ENCODE peak calls at places on chromosomes 1 and 21, in eight cellular contexts. U, W, T, V, F, N, L and I are unnamed samples.

GRCh38 chr1:206898089-206898908 is 1.1 kb downstream of the IL24 start:
- DNase-seq in N (no peak), L (no peak), V (no peak), F (no peak), W (no peak), T (no peak), U (no peak), I (peak)

GRCh38 chr1:54227091-54227602 is 27.2 kb downstream of the MRPL37 start:
- DNase-seq in V (no peak), T (no peak), F (no peak), L (no peak), N (no peak), U (no peak), W (no peak), I (peak)

GRCh38 chr1:204377800-204378608 is 18.3 kb upstream of the PLEKHA6 start:
- DNase-seq in F (peak), V (peak), W (peak), U (peak), T (no peak), L (peak), N (peak), I (no peak)

GRCh38 chr1:188689542-188689941 is 1788.1 kb downstream of the BRINP3 start:
- DNase-seq in F (no peak), V (no peak), N (no peak), T (no peak), U (no peak), L (no peak), W (no peak), I (no peak)

GRCh38 chr1:43414634-43415223 is 25.0 kb downstream of the SZT2 start:
- DNase-seq in L (peak), V (peak), U (peak), N (peak), T (peak), W (no peak), F (no peak), I (peak)

GRCh38 chr1:198904356-198904755 is 265.5 kb downstream of the PTPRC start:
- DNase-seq in W (no peak), U (no peak), V (no peak), T (no peak), F (no peak), N (no peak), L (no peak), I (peak)

GRCh38 chr1:79005945-79006344 is 585 bp downstream of the ADGRL4 start:
- DNase-seq in N (no peak), L (no peak), F (no peak), V (no peak), U (no peak), W (no peak), T (no peak), I (peak)

GRCh38 chr1:65208577-65208976 is 60.6 kb downstream of the AK4 start:
- DNase-seq in U (no peak), V (peak), T (no peak), W (no peak), N (no peak), L (no peak), F (peak), I (no peak)

GRCh38 chr1:238647877-238648276 is 738.5 kb upstream of the CHRM3 start:
- DNase-seq in V (no peak), F (no peak), L (no peak), W (no peak), N (no peak), T (no peak), U (no peak), I (peak)

GRCh38 chr1:119732465-119733168 is 20.9 kb downstream of the PHGDH start:
- DNase-seq in V (no peak), N (no peak), T (no peak), L (no peak), F (no peak), U (no peak), W (no peak), I (no peak)

GRCh38 chr21:42026072-42026415 is 15.9 kb upstream of the ZBTB21 start:
- DNase-seq in L (no peak), U (no peak), W (no peak), T (no peak), V (no peak), N (no peak), F (no peak), I (no peak)

GRCh38 chr1:231419147-231419546 is 2.9 kb downstream of the EGLN1 start:
- DNase-seq in U (no peak), W (no peak), L (no peak), N (no peak), F (no peak), V (no peak), T (no peak), I (no peak)

GRCh38 chr1:58695206-58695605 is 4.7 kb downstream of the MYSM1 start:
- DNase-seq in L (no peak), U (no peak), F (no peak), V (no peak), N (no peak), W (no peak), T (no peak), I (no peak)

GRCh38 chr1:1565340-1565739 is 9.3 kb downstream of the SSU72 start:
- DNase-seq in L (no peak), V (no peak), F (no peak), T (no peak), N (no peak), W (no peak), U (no peak), I (no peak)

GRCh38 chr1:21323091-21323490 is 32.8 kb upstream of the ECE1 start:
- DNase-seq in L (no peak), W (no peak), U (no peak), T (no peak), N (no peak), F (no peak), V (no peak), I (peak)

GRCh38 chr1:30756545-30757195 is 904 bp downstream of the LAPTM5 start:
- DNase-seq in V (peak), L (peak), U (no peak), N (no peak), T (no peak), W (peak), F (peak), I (peak)

GRCh38 chr1:108830119-108831008 is 26.5 kb downstream of the AKNAD1 start:
- DNase-seq in T (peak), V (peak), U (no peak), L (no peak), W (no peak), N (no peak), F (peak), I (peak)

GRCh38 chr1:54548389-54549044 is 489 bp downstream of the ACOT11 start:
- DNase-seq in W (peak), F (peak), U (no peak), N (no peak), V (no peak), L (no peak), T (no peak), I (no peak)

GRCh38 chr21:35578831-35579470 is 481.4 kb downstream of the SETD4 start:
- DNase-seq in T (no peak), V (no peak), N (no peak), F (no peak), W (no peak), L (no peak), U (no peak), I (peak)

GRCh38 chr21:34612557-34612956 is 2.4 kb downstream of the RCAN1 start:
- DNase-seq in L (no peak), F (no peak), T (no peak), U (no peak), W (no peak), V (no peak), N (no peak), I (no peak)

GRCh38 chr1:182910143-182910542 is 42.8 kb downstream of the SHCBP1L start:
- DNase-seq in W (no peak), U (no peak), V (no peak), T (no peak), F (no peak), L (no peak), N (no peak), I (no peak)

GRCh38 chr1:60598055-60598910 is 484.1 kb upstream of the NFIA start:
- DNase-seq in N (no peak), V (no peak), U (no peak), L (no peak), W (no peak), F (no peak), T (no peak), I (no peak)

GRCh38 chr1:60591583-60591982 is 490.8 kb upstream of the NFIA start:
- DNase-seq in T (no peak), V (no peak), N (no peak), W (no peak), L (no peak), F (no peak), U (no peak), I (no peak)

GRCh38 chr1:60600532-60600931 is 481.8 kb upstream of the NFIA start:
- DNase-seq in U (no peak), F (no peak), L (no peak), T (no peak), W (no peak), V (no peak), N (no peak), I (no peak)

DNA sequence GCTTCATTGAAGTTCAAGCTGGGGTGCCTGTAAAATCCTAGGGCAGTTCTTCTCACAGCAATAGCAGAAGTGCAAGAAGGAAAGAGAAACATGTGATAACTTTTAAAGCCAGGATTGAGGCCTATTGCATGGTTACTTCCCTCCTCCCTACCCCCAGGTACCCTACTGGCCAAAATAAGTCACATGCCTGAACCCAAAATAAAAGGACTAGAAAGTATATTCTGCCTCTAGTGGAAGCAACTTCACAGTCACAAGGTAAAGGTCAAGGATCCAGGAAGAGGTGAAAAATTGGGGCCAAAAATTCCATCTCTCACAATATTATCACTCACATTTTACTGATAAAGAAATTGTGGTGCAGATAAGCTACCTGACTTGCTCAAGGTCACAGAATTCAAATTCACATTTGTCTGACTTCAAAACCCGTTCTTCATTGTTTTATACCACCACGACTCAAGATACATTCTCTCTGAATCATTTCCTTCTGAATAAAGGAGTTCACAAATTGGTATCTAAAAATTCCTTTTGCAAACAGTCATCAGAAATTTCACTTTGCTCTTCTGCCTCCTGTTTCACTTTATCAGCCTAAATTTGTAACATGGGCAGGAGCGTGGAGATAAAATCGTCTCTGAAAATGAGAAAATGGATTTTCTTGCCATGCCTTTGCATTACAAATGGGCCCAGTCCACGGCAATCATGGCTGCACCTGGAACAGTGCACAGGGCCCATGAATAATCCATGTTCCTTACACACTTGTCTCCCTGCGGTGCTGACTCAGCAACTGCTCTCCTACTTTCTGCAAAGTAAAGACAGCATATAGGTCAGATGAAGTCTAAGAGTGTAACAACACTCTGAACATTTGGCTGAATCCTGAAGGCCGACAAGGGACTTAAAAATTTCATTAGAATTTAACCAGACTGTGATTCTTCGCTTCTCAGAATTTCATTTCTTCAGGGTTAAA is 485.3 kb upstream of the NFIA start:
- DNase-seq in U (no peak), V (no peak), L (no peak), F (no peak), T (no peak), W (no peak), N (no peak), I (peak)
- TF ChIP-seq CTCF in U (no peak), V (no peak), L (no peak), F (no peak), T (no peak), W (no peak), N (no peak), I (no peak)

GRCh38 chr1:237124856-237125462 is 83.0 kb downstream of the RYR2 start:
- DNase-seq in V (no peak), U (peak), N (no peak), L (no peak), T (no peak), F (no peak), W (no peak), I (no peak)
- TF ChIP-seq CTCF in V (peak), U (no peak), N (no peak), L (no peak), T (no peak), F (peak), W (peak), I (peak)

GRCh38 chr21:31938330-31939301 is 65.8 kb downstream of the HUNK start:
- DNase-seq in V (no peak), L (no peak), T (no peak), W (no peak), N (no peak), U (no peak), F (no peak), I (no peak)

GRCh38 chr21:31945576-31945975 is 72.8 kb downstream of the HUNK start:
- DNase-seq in N (no peak), F (no peak), V (no peak), U (no peak), L (no peak), W (no peak), T (no peak), I (peak)

GRCh38 chr21:31945116-31945515 is 72.3 kb downstream of the HUNK start:
- DNase-seq in F (no peak), W (no peak), N (no peak), V (no peak), T (no peak), L (no peak), U (no peak), I (no peak)

GRCh38 chr21:31943586-31943985 is 70.8 kb downstream of the HUNK start:
- DNase-seq in W (no peak), L (no peak), N (no peak), V (no peak), T (no peak), U (no peak), F (no peak), I (no peak)

GRCh38 chr21:31941694-31942093 is 68.9 kb downstream of the HUNK start:
- DNase-seq in V (no peak), U (no peak), T (no peak), W (no peak), L (no peak), N (no peak), F (no peak), I (no peak)
- TF ChIP-seq CTCF in V (no peak), U (no peak), T (no peak), W (no peak), L (no peak), N (no peak), F (no peak), I (no peak)

GRCh38 chr1:57079454-57080157 is 113.8 kb upstream of the C8B start:
- DNase-seq in T (no peak), N (no peak), V (no peak), W (no peak), L (no peak), U (no peak), F (no peak), I (peak)
- TF ChIP-seq CTCF in T (no peak), N (no peak), V (peak), W (peak), L (no peak), U (peak), F (peak), I (peak)

GRCh38 chr21:25772680-25773079 is 37.9 kb downstream of the GABPA start:
- DNase-seq in F (no peak), T (no peak), W (no peak), N (no peak), V (no peak), U (no peak), L (no peak), I (no peak)
- TF ChIP-seq CTCF in F (no peak), T (no peak), W (no peak), N (no peak), V (no peak), U (no peak), L (no peak), I (no peak)

GRCh38 chr1:29256979-29257804 is 20.9 kb downstream of the PTPRU start:
- DNase-seq in U (no peak), V (no peak), T (no peak), W (peak), F (no peak), N (peak), L (no peak), I (peak)

GRCh38 chr1:29259802-29260441 is 23.6 kb downstream of the PTPRU start:
- DNase-seq in F (peak), N (no peak), L (peak), W (peak), U (peak), T (peak), V (peak), I (no peak)

GRCh38 chr1:29260531-29260930 is 24.2 kb downstream of the PTPRU start:
- DNase-seq in N (no peak), L (no peak), F (no peak), V (no peak), T (no peak), U (no peak), W (peak), I (no peak)

GRCh38 chr1:29258189-29258973 is 22.1 kb downstream of the PTPRU start:
- DNase-seq in N (no peak), L (no peak), V (no peak), U (no peak), T (no peak), W (no peak), F (no peak), I (no peak)

GRCh38 chr1:29258974-29259801 is 22.9 kb downstream of the PTPRU start:
- DNase-seq in U (no peak), W (peak), L (no peak), F (no peak), T (no peak), N (no peak), V (no peak), I (no peak)
- TF ChIP-seq CTCF in U (no peak), W (no peak), L (no peak), F (no peak), T (no peak), N (no peak), V (no peak), I (no peak)

GRCh38 chr1:219724440-219724839 is 111.5 kb upstream of the ZC3H11B start:
- DNase-seq in L (no peak), N (no peak), W (no peak), V (no peak), T (no peak), U (no peak), F (no peak), I (no peak)
- TF ChIP-seq CTCF in L (no peak), N (no peak), W (no peak), V (no peak), T (no peak), U (no peak), F (no peak), I (no peak)

DNA sequence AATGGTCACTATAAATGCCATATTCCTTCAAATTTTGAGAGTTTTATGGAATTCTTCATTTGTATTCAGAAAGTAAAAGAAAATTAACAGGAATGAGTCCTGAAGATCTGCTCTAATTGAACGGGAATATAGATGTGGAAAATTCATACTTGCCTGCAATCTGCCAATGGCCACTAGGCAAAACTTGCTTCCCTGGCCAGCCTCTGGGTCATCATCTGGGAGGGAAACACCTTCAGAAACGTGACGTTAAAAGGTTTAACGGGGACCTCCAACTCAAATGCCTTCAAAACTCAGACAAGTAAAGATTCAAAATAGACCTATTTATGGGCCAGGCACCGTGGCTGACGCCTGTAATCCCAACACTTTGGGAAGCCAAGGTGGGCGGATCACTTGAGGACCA is 21.7 kb upstream of the CTSK start:
- DNase-seq in W (no peak), N (no peak), V (no peak), F (no peak), U (no peak), T (no peak), L (no peak), I (no peak)
- TF ChIP-seq CTCF in W (peak), N (peak), V (peak), F (no peak), U (no peak), T (no peak), L (peak), I (peak)